ENCODE peak calls at places on chromosomes 12 and 14, in eight cellular contexts. H, M, U, T, A, B, J and W are unnamed samples.

GRCh38 chr14:68468437-68469207 is 324.2 kb downstream of the ZFP36L1 start:
- DNase-seq in U (no peak), A (no peak), H (no peak), M (no peak), J (no peak), B (peak), T (no peak), W (no peak)

GRCh38 chr14:88605594-88605993 is 42.8 kb downstream of the ZC3H14 start:
- DNase-seq in A (no peak), J (no peak), B (no peak), M (no peak), H (no peak), T (no peak), U (no peak), W (no peak)

GRCh38 chr14:104805941-104806624 is 5.2 kb downstream of the ZBTB42 start:
- DNase-seq in T (no peak), A (no peak), J (no peak), B (no peak), H (no peak), M (no peak), U (no peak), W (no peak)

GRCh38 chr12:38669081-38669480 is 236.3 kb downstream of the CPNE8 start:
- DNase-seq in B (no peak), A (no peak), M (no peak), U (no peak), T (no peak), H (no peak), J (no peak), W (no peak)

GRCh38 chr12:95077341-95077740 is 3.9 kb upstream of the NR2C1 start:
- DNase-seq in J (no peak), U (no peak), B (no peak), T (no peak), A (no peak), M (no peak), H (no peak), W (no peak)

GRCh38 chr12:12779529-12779928 is 5.9 kb upstream of the APOLD1 start:
- DNase-seq in A (no peak), M (peak), H (no peak), J (peak), U (no peak), B (no peak), T (no peak), W (no peak)

GRCh38 chr12:49294804-49295086 is 202 bp upstream of the PRPH start:
- DNase-seq in U (no peak), B (no peak), H (no peak), T (no peak), M (no peak), A (no peak), J (no peak), W (no peak)

GRCh38 chr14:74517731-74518130 is 24.2 kb downstream of the ISCA2 start:
- DNase-seq in M (no peak), T (no peak), B (no peak), U (no peak), J (no peak), H (no peak), A (no peak), W (peak)

GRCh38 chr14:65226824-65227604 is 124.7 kb upstream of the MAX start:
- DNase-seq in J (peak), U (no peak), A (no peak), T (no peak), H (peak), B (peak), M (no peak), W (no peak)

GRCh38 chr14:101116065-101116464 is 212.5 kb upstream of the RTL1 start:
- DNase-seq in U (peak), J (no peak), A (no peak), B (no peak), T (no peak), M (no peak), H (no peak), W (no peak)

GRCh38 chr12:116116650-116117424 is 160.7 kb downstream of the MED13L start:
- DNase-seq in T (no peak), M (no peak), B (no peak), U (no peak), A (no peak), H (no peak), J (no peak), W (no peak)

GRCh38 chr12:25054783-25055144 is 105.9 kb upstream of the BCAT1 start:
- DNase-seq in M (no peak), U (no peak), J (no peak), H (no peak), A (no peak), B (no peak), T (no peak), W (no peak)

GRCh38 chr12:98256830-98257229 is 258.6 kb upstream of the TMPO start:
- DNase-seq in M (no peak), U (no peak), B (no peak), A (no peak), J (no peak), H (no peak), T (no peak), W (no peak)

GRCh38 chr12:92439397-92439779 is 263.4 kb upstream of the PLEKHG7 start:
- DNase-seq in H (no peak), U (no peak), J (no peak), M (peak), A (no peak), T (no peak), B (no peak), W (no peak)

GRCh38 chr12:24997970-24998582 is 49.2 kb upstream of the BCAT1 start:
- DNase-seq in B (no peak), H (no peak), J (no peak), M (no peak), A (no peak), U (no peak), T (no peak), W (no peak)

GRCh38 chr12:44869503-44869902 is 6.6 kb downstream of the NELL2 start:
- DNase-seq in B (no peak), J (no peak), T (no peak), M (no peak), U (no peak), A (no peak), H (no peak), W (no peak)

GRCh38 chr12:3077572-3078081 is 448 bp downstream of the TSPAN9 start:
- DNase-seq in J (no peak), A (no peak), M (no peak), T (no peak), H (peak), U (peak), B (peak), W (peak)

GRCh38 chr12:49091056-49091835 is 3.4 kb downstream of the DHH start:
- DNase-seq in M (no peak), J (no peak), T (no peak), B (no peak), U (no peak), A (no peak), H (no peak), W (no peak)

GRCh38 chr12:10612954-10613333 is 465 bp downstream of the MAGOHB start:
- DNase-seq in M (no peak), U (no peak), B (no peak), J (no peak), A (no peak), T (no peak), H (no peak), W (no peak)

GRCh38 chr14:75246546-75247285 is 31.9 kb upstream of the FOS start:
- DNase-seq in B (no peak), T (no peak), M (no peak), J (no peak), H (no peak), A (no peak), U (no peak), W (no peak)

GRCh38 chr14:92704036-92704804 is 44.2 kb downstream of the LGMN start:
- DNase-seq in T (no peak), U (no peak), H (peak), J (no peak), B (peak), M (no peak), A (no peak), W (no peak)

GRCh38 chr12:59444932-59445331 is 150.9 kb upstream of the SLC16A7 start:
- DNase-seq in H (no peak), T (no peak), B (no peak), M (no peak), U (no peak), A (no peak), J (no peak), W (no peak)

GRCh38 chr12:119308743-119309456 is 25.6 kb upstream of the CCDC60 start:
- DNase-seq in H (no peak), J (no peak), T (no peak), U (no peak), B (no peak), M (no peak), A (no peak), W (no peak)

GRCh38 chr14:64080452-64080851 is 213.7 kb downstream of the ESR2 start:
- DNase-seq in U (no peak), J (no peak), M (no peak), T (no peak), H (no peak), A (no peak), B (no peak), W (no peak)

GRCh38 chr14:102975662-102976061 is 53.2 kb downstream of the AMN start:
- DNase-seq in J (no peak), T (no peak), M (no peak), B (no peak), H (no peak), U (no peak), A (no peak), W (no peak)

GRCh38 chr12:130809791-130810190 is 29.3 kb downstream of the STX2 start:
- DNase-seq in J (no peak), T (no peak), A (no peak), M (no peak), H (no peak), U (no peak), B (no peak), W (no peak)

GRCh38 chr14:91315844-91316267 is 71.4 kb upstream of the GPR68 start:
- DNase-seq in B (peak), M (no peak), U (no peak), H (peak), A (no peak), T (no peak), J (no peak), W (no peak)

GRCh38 chr14:95597784-95598204 is 62.9 kb downstream of the GLRX5 start:
- DNase-seq in B (no peak), U (no peak), T (no peak), J (no peak), M (no peak), H (no peak), A (no peak), W (peak)

GRCh38 chr14:55889124-55889523 is 229.1 kb upstream of the PELI2 start:
- DNase-seq in J (no peak), A (no peak), H (no peak), M (peak), T (no peak), U (no peak), B (peak), W (no peak)

GRCh38 chr14:80751285-80751684 is 190.3 kb downstream of the CEP128 start:
- DNase-seq in H (no peak), A (no peak), B (no peak), T (no peak), M (no peak), J (no peak), U (no peak), W (no peak)

GRCh38 chr14:83196235-83196634 is 1662.6 kb upstream of the SEL1L start:
- DNase-seq in B (no peak), T (no peak), H (no peak), M (no peak), U (no peak), A (no peak), J (no peak), W (no peak)

GRCh38 chr12:95173392-95174251 is 43.6 kb downstream of the FGD6 start:
- DNase-seq in J (no peak), T (no peak), M (peak), A (peak), H (peak), U (peak), B (peak), W (peak)

GRCh38 chr12:24909667-24910066 is 39.2 kb downstream of the BCAT1 start:
- DNase-seq in A (peak), J (no peak), M (no peak), B (no peak), T (no peak), U (peak), H (peak), W (no peak)

GRCh38 chr14:61233436-61233956 is 47.6 kb downstream of the TMEM30B start:
- DNase-seq in H (no peak), A (no peak), B (no peak), J (no peak), M (no peak), T (no peak), U (no peak), W (no peak)

GRCh38 chr14:61226015-61226654 is 55.0 kb downstream of the TMEM30B start:
- DNase-seq in T (no peak), H (no peak), A (no peak), U (no peak), B (no peak), J (no peak), M (no peak), W (no peak)

GRCh38 chr14:61227893-61228591 is 53.1 kb downstream of the TMEM30B start:
- DNase-seq in U (no peak), A (no peak), H (no peak), J (no peak), B (no peak), T (no peak), M (no peak), W (no peak)

GRCh38 chr14:61231810-61232209 is 49.3 kb downstream of the TMEM30B start:
- DNase-seq in T (no peak), H (no peak), B (no peak), J (no peak), U (no peak), M (no peak), A (no peak), W (no peak)

DNA sequence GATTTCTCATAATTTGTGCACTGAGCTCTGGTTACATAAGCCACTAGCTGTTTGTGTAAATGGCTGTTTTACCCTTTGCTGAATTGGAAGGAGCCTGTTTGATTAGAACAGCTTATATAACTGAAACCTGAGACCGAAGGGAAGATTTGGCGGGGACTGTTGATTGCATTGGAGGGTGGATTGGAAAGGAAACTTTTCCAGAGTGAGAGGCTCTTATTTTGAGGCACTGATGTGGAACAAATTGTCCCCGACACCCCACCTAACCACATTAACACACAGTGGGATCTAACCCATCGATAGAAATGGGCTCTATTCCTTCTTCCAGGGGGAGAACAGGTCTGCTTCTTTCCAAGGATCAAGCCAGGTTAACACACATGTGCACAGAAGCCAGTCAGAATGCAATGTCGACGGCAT is 51.7 kb downstream of the TMEM30B start:
- DNase-seq in J (peak), M (no peak), H (no peak), T (no peak), B (peak), U (no peak), A (no peak), W (no peak)
- TF ChIP-seq EP300 in J (no peak), M (no peak), H (no peak), T (no peak), B (no peak), U (no peak), A (no peak), W (no peak)

DNA sequence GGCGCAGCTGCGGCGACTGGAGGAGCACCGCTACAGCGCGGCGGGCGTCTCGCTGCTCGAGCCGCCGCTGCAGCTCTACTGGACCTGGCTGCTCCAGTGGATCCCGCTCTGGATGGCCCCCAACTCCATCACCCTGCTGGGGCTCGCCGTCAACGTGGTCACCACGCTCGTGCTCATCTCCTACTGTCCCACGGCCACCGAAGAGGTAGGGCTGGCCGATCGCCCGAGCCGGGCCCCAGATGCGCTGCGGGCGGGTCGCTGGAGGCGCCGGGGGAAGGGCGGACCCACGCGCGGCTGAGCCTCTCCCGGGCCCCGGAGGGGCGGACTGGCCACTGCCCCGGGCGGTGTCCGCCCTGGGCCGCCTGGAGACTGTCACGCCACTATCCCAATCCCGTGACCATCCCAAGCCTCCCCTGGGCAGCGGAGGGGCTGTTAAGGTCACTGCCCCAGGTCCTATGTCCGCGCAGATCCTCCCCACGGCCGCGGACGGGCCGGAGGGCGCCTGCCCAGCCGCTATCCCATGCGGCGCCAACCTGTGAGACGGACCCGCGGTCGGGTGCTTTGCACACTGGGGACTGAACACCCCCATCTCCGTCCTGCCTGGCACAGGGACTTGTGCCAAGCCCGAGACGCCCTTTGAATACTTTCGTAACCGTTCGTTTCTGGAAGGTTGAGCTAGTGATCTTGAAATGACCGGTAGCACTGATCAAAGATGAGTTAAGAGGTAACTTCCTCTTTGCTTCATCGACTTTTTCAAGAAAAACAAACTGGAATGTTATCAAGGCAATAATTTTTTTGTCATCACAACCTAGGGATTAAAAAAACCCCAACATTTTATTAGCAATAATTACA is 716 bp downstream of the CHPT1 start:
- DNase-seq in J (peak), U (peak), T (peak), A (peak), H (peak), B (peak), M (peak), W (peak)
- TF ChIP-seq POLR2A in J (peak), U (no peak), T (no peak), A (no peak), H (peak), B (no peak), M (no peak), W (no peak)

DNA sequence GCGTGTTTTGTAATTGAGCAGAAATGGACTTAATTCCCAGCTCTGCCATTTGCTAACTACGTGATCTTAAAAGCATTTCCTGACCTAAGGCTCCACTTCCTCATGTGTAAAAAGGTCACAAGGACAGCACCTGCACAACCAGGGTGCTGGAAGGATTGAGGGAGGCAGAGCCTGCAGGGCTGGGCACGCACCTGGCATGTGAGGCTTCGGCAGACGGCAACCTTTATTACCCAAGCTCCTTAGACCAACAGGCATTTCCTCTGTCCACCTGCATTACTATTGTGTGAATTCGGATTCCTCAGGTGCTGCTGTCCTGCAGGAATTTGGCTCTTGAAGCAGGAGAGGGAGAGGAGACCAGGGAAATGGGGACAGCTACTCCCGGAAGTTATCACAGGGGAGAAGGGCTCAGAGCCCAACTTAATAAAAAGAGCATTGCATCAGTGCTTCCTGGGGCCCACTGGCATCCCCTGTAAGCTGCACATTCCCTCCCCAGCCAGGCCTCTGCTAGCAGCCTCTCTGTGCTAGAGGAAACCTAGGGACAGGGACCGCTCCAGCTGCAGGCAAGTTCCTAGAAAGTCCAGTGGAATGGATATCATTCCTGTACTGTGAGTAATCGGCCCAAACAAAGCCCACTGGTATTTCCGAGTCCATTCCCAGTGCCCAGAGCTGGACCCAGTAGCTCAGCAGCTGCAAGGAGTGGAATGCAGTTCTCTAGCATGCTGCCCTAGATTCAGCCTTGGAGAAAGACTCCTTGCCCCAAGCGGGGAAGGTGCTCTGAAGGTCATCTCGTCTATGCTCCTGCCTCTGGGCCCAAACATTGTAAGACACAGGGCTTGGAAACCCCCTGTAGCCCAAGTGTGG is 157.1 kb upstream of the CCND2 start:
- DNase-seq in M (no peak), U (peak), T (no peak), A (no peak), J (peak), B (no peak), H (peak), W (no peak)
- TF ChIP-seq EP300 in M (no peak), U (no peak), T (no peak), A (no peak), J (no peak), B (no peak), H (no peak), W (no peak)

GRCh38 chr14:49621114-49621881 is 699 bp downstream of the MGAT2 start:
- DNase-seq in J (no peak), U (peak), A (peak), H (peak), B (peak), T (peak), M (no peak), W (peak)

GRCh38 chr14:49620182-49621113 is at the start of the genes MGAT2 and RPL36AL:
- DNase-seq in T (peak), B (peak), U (peak), J (peak), M (peak), H (peak), A (peak), W (peak)

GRCh38 chr14:49622022-49622607 is 1.5 kb downstream of the MGAT2 start:
- DNase-seq in T (no peak), U (no peak), A (no peak), J (no peak), H (no peak), M (no peak), B (no peak), W (no peak)

GRCh38 chr14:49623387-49623786 is 2.8 kb downstream of the MGAT2 start:
- DNase-seq in T (no peak), J (no peak), U (no peak), B (no peak), A (no peak), H (no peak), M (no peak), W (no peak)

DNA sequence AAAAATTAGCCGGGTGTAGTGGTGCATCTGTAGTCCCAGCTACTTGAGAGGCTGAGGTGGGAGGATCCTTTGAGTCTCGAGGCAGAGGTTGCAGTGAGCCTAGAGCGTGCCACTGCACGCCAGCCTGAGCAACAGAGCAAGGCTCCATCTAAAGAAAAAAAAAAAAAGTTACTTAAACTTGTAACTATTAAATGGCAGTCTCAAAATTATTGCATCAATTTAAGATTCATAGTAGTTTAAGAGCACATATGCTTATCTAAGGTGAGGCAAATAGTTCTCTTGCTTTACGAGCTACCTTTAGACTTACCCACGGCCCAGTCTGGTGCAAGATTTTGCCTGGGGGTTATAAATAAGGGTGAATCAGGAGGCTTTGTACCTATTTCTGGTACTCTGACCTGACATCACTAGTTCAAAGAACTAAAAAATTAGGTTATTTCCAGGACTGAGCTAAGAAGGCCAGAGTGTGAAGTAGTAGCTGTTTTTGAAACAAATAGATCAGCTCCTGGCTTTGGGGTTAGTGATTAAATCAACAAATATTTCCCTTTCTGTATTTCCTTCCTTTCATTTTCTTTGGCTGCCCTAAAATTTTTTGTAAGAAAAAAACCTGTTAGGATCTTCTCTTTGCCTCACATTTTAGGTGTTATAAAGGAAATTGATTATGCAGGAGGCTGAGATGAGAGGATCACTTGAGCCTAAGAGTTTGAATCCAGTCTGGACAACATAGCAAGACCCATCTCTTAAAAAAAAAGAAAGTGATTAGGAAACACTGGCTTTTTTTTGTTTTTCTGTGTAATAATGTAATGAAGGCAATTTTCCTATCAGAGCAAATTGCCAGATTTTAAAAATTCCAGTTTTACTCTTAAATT is 3.6 kb downstream of the MGAT2 start:
- DNase-seq in M (no peak), H (peak), B (no peak), J (no peak), T (no peak), U (no peak), A (no peak), W (no peak)
- TF ChIP-seq POLR2A in M (no peak), H (no peak), B (no peak), J (no peak), T (no peak), U (no peak), A (no peak), W (no peak)